ENCODE peak calls at places on chromosomes 2 and 18, in four cellular contexts. A, F, S and U are unnamed samples.
A peak's percentile ranks its signal among the peaks of the same experiment; 100 is the strongest.

GRCh38 chr2:223941579-223942277 is 3.4 kb downstream of the WDFY1 start:
- DNase-seq in A (no peak), S (no peak), F (no peak), U (no peak)

GRCh38 chr18:60804412-60804811 is 431.8 kb upstream of the MC4R start:
- DNase-seq in A (no peak), S (no peak), F (no peak), U (no peak)

GRCh38 chr2:1227289-1227900 is 185.9 kb upstream of the TPO start:
- DNase-seq in F (no peak), A (no peak), S (no peak), U (no peak)

GRCh38 chr2:143123911-143124310 is 5.3 kb upstream of the ARHGAP15 start:
- DNase-seq in F (no peak), A (no peak), S (no peak), U (no peak)

GRCh38 chr18:37559194-37559593 is 6.4 kb downstream of the CELF4 start:
- DNase-seq in F (no peak), A (no peak), S (no peak), U (no peak)

GRCh38 chr2:209773377-209773776 is 1.7 kb downstream of the UNC80 start:
- DNase-seq in S (no peak), F (no peak), A (no peak), U (no peak)

GRCh38 chr18:21997207-21998143 is 171.9 kb upstream of the GATA6 start:
- DNase-seq in S (peak; percentile 52), A (no peak), F (peak; percentile 19), U (peak; percentile 53)

GRCh38 chr2:48306409-48307284 is 223.3 kb upstream of the STON1 start:
- DNase-seq in S (no peak), A (no peak), F (no peak), U (no peak)

GRCh38 chr2:173299764-173300163 is 54.9 kb upstream of the CDCA7 start:
- DNase-seq in F (no peak), S (no peak), A (no peak), U (no peak)

GRCh38 chr18:44130365-44130942 is 550.2 kb upstream of the SETBP1 start:
- DNase-seq in F (no peak), A (peak; percentile 30), S (peak; percentile 12), U (peak; percentile 59)

GRCh38 chr2:6492573-6492972 is 373.1 kb downstream of the CMPK2 start:
- DNase-seq in F (no peak), S (peak; percentile 70), A (no peak), U (no peak)

GRCh38 chr2:232927793-232928563 is 57.9 kb downstream of the SNORC start:
- DNase-seq in S (peak; percentile 24), A (peak; percentile 54), F (no peak), U (peak; percentile 84)

GRCh38 chr2:177641321-177641720 is 248.7 kb downstream of the AGPS start:
- DNase-seq in A (peak; percentile 32), F (no peak), S (no peak), U (no peak)

GRCh38 chr2:188475945-188476344 is 184.3 kb downstream of the GULP1 start:
- DNase-seq in A (no peak), S (no peak), F (peak; percentile 39), U (peak; percentile 17)

GRCh38 chr2:84807063-84807485 is 73.8 kb downstream of the TRABD2A start:
- DNase-seq in F (peak; percentile 100), A (no peak), S (peak; percentile 46), U (no peak)

GRCh38 chr18:72783517-72783916 is 84.3 kb downstream of the NETO1 start:
- DNase-seq in S (no peak), A (no peak), F (no peak), U (no peak)

GRCh38 chr2:172430671-172431070 is 3.3 kb downstream of the ITGA6 start:
- DNase-seq in A (no peak), F (no peak), S (no peak), U (no peak)

GRCh38 chr2:12014088-12014960 is 267.9 kb downstream of the LPIN1 start:
- DNase-seq in F (peak; percentile 90), S (no peak), A (no peak), U (no peak)

GRCh38 chr2:41199320-41199719 is 747.4 kb upstream of the SLC8A1 start:
- DNase-seq in F (no peak), S (no peak), A (no peak), U (no peak)

GRCh38 chr2:178177066-178177679 is 17.1 kb upstream of the OSBPL6 start:
- DNase-seq in F (no peak), A (no peak), S (no peak), U (no peak)

GRCh38 chr2:58803192-58803591 is 562.1 kb upstream of the FANCL start:
- DNase-seq in A (no peak), F (no peak), S (no peak), U (no peak)